ENCODE peak calls at places on chromosomes 12 and 14, in four cellular contexts. T is OCI-LY7; R is CD8-positive, alpha-beta memory T cell; Q is neural progenitor cell. E is an unnamed sample.

GRCh38 chr14:91405241-91405721 is 12.3 kb downstream of the CCDC88C start:
- DNase-seq in Q (no peak), T (no peak), R (peak), E (no peak)

GRCh38 chr12:100268835-100269564 is 2.0 kb downstream of the SCYL2 start:
- DNase-seq in R (no peak), T (no peak), Q (no peak), E (no peak)

GRCh38 chr12:39329015-39329414 is 113.9 kb downstream of the KIF21A start:
- DNase-seq in R (no peak), T (no peak), Q (no peak), E (no peak)

GRCh38 chr12:43099691-43100163 is 452.3 kb downstream of the ADAMTS20 start:
- DNase-seq in Q (no peak), R (no peak), T (no peak), E (no peak)

GRCh38 chr12:113232787-113233585 is 11.7 kb downstream of the TPCN1 start:
- DNase-seq in R (peak), Q (peak), T (peak), E (peak)

GRCh38 chr12:106090586-106091411 is 48.0 kb downstream of the NUAK1 start:
- DNase-seq in R (no peak), T (no peak), Q (no peak), E (no peak)

GRCh38 chr12:53820503-53820902 is 68.7 kb upstream of the CISTR start:
- DNase-seq in Q (no peak), R (no peak), T (no peak), E (no peak)

GRCh38 chr14:77098470-77099353 is 654 bp downstream of the CIPC start:
- DNase-seq in R (peak), T (peak), Q (peak), E (peak)

GRCh38 chr12:28974166-28974565 is 174.9 kb upstream of the FAR2 start:
- DNase-seq in Q (no peak), T (no peak), R (no peak), E (no peak)

GRCh38 chr14:100155049-100155621 is 4.3 kb downstream of the DEGS2 start:
- DNase-seq in R (no peak), T (peak), Q (peak), E (no peak)

GRCh38 chr12:56775638-56776037 is 12.5 kb downstream of the HSD17B6 start:
- DNase-seq in T (peak), R (no peak), Q (no peak), E (no peak)

GRCh38 chr12:46383654-46384450 is 11.3 kb upstream of the SLC38A2 start:
- DNase-seq in T (peak), Q (no peak), R (peak), E (peak)

GRCh38 chr14:98953544-98954346 is 318.3 kb downstream of the BCL11B start:
- DNase-seq in T (no peak), Q (no peak), R (no peak), E (no peak)

GRCh38 chr12:130787445-130788410 is 51.3 kb downstream of the STX2 start:
- DNase-seq in T (no peak), Q (peak), R (no peak), E (no peak)

GRCh38 chr12:7868391-7868790 is 4.3 kb downstream of the SLC2A14 start:
- DNase-seq in Q (no peak), T (no peak), R (no peak), E (no peak)

GRCh38 chr14:51327376-51327775 is 87.3 kb downstream of the TMX1 start:
- DNase-seq in T (no peak), R (no peak), Q (no peak), E (no peak)

GRCh38 chr14:21231020-21231652 is 38.1 kb downstream of the HNRNPC start:
- DNase-seq in R (peak), Q (no peak), T (no peak), E (no peak)

GRCh38 chr14:93975791-93976476 is 436 bp downstream of the ASB2 start:
- DNase-seq in T (peak), R (no peak), Q (no peak), E (no peak)

GRCh38 chr12:108099778-108100177 is 29.3 kb upstream of the WSCD2 start:
- DNase-seq in T (no peak), R (no peak), Q (no peak), E (no peak)

GRCh38 chr12:104370989-104371870 is 67.7 kb downstream of the EID3 start:
- DNase-seq in Q (peak), R (no peak), T (no peak), E (no peak)

GRCh38 chr12:64840949-64841717 is 16.7 kb downstream of the TBC1D30 start:
- DNase-seq in T (no peak), R (no peak), Q (no peak), E (no peak)

GRCh38 chr12:114729731-114730130 is 45.8 kb upstream of the TBX3 start:
- DNase-seq in T (no peak), R (no peak), Q (no peak), E (no peak)

GRCh38 chr12:131123817-131124216 is 170.1 kb downstream of the ADGRD1 start:
- DNase-seq in T (no peak), Q (no peak), R (no peak), E (no peak)

GRCh38 chr12:53674977-53675700 is 744 bp downstream of the ATP5MC2 start:
- DNase-seq in T (peak), R (no peak), Q (peak), E (no peak)

GRCh38 chr14:93067088-93067487 is 48.6 kb downstream of the ITPK1 start:
- DNase-seq in Q (no peak), R (no peak), T (no peak), E (no peak)

GRCh38 chr12:27673285-27673684 is 23.0 kb upstream of the REP15 start:
- DNase-seq in Q (no peak), R (no peak), T (no peak), E (no peak)

GRCh38 chr14:98249476-98249875 is 1022.5 kb downstream of the BCL11B start:
- DNase-seq in T (no peak), R (no peak), Q (no peak), E (no peak)

GRCh38 chr12:49866859-49867579 is 24.1 kb upstream of the BCDIN3D start:
- DNase-seq in R (peak), Q (peak), T (peak), E (peak)

GRCh38 chr14:89775161-89775560 is 179.4 kb downstream of the EFCAB11 start:
- DNase-seq in R (no peak), T (no peak), Q (no peak), E (no peak)

GRCh38 chr12:4763549-4763948 is 43.3 kb downstream of the GALNT8 start:
- DNase-seq in Q (peak), R (no peak), T (no peak), E (no peak)

GRCh38 chr14:105897725-105898113 is 371.3 kb downstream of the TMEM121 start:
- DNase-seq in R (peak), T (no peak), Q (no peak), E (no peak)

GRCh38 chr14:69387311-69387710 is 10.8 kb downstream of the ERH start:
- DNase-seq in Q (no peak), R (no peak), T (no peak), E (no peak)

GRCh38 chr12:129911437-129912049 is 7.7 kb upstream of the TMEM132D start:
- DNase-seq in T (peak), R (no peak), Q (peak), E (peak)

GRCh38 chr12:91103101-91103500 is 8.2 kb downstream of the LUM start:
- DNase-seq in Q (no peak), R (no peak), T (no peak), E (no peak)

GRCh38 chr12:39764944-39765560 is 145.4 kb upstream of the ABCD2 start:
- DNase-seq in T (peak), R (no peak), Q (peak), E (no peak)

GRCh38 chr14:89283327-89284060 is 133.5 kb downstream of the FOXN3 start:
- DNase-seq in R (no peak), Q (no peak), T (no peak), E (no peak)

GRCh38 chr14:104885973-104886689 is 21.1 kb downstream of the CEP170B start:
- DNase-seq in T (no peak), Q (no peak), R (peak), E (peak)
- H3K27ac ChIP-seq in T (no peak), Q (no peak), R (no peak), E (no peak)

GRCh38 chr12:125683748-125684381 is 618.6 kb downstream of the AACS start:
- DNase-seq in T (peak), Q (peak), R (no peak), E (peak)
- H3K4me3 ChIP-seq in T (no peak), Q (no peak), R (no peak), E (no peak)

DNA sequence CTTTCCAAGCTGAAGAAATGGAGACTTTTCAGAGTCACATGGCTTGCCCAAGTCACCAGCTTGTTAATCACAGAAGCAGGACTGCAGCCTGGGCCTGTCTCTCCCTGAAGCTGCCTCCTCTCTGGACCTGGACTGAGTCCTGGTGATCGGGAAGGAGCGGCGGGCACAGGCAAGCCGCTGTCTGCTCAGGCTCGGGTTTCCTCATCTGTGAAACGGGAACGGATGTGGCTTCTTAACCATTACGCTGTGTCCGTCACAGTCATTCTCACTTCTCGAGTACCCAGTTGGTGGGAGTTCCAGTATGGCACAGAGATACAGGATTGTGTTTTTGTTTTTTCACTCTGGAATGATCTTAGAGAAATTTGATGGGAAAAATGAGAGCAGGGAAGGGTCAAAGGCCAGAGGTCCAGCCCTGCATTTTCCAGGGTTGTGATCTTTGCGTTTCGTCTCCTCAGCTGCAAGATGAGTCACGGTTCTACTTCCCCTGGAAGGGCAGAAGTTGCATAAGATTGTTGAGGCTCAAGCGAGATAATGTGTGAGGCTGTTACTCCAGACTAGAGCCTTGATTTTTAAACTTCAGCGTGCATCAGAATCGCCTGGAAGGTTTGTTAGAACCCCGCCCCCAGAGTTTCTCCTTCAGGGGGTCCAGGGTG is 7.6 kb upstream of the LRTM2 start:
- DNase-seq in R (no peak), T (no peak), Q (no peak), E (peak)
- H3K27ac ChIP-seq in R (no peak), T (no peak), Q (no peak), E (peak)

DNA sequence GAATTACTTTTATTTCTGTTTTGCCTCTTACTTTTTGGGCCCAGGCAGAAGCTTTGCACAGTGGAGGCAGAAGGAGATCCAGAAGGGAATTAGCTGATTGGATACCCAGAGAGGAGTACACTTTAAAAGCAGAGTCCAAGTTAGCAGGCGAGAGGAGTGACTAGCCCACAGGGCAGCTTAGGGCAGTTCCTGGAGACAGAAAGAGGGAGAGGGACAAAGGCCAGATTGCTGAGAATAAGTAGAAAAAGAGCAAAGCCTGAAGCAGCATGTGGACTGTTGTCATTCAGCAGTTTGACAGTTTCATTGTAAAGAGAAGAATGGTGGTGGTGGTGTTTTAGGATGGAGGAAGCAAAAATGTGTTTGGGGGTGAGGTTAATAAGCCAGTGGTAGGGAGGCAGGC is 95.1 kb downstream of the PELI2 start:
- DNase-seq in R (no peak), T (no peak), Q (peak), E (no peak)
- H3K4me3 ChIP-seq in R (no peak), T (no peak), Q (no peak), E (no peak)

GRCh38 chr12:6333566-6333965 is 8.3 kb downstream of the TNFRSF1A start:
- DNase-seq in R (peak), T (no peak), Q (no peak), E (no peak)

GRCh38 chr12:6334359-6334758 is 7.5 kb downstream of the TNFRSF1A start:
- DNase-seq in T (no peak), R (no peak), Q (no peak), E (no peak)

GRCh38 chr12:6330999-6331714 is 10.7 kb downstream of the TNFRSF1A start:
- DNase-seq in R (no peak), T (no peak), Q (no peak), E (no peak)

GRCh38 chr12:6332459-6332858 is 9.4 kb downstream of the TNFRSF1A start:
- DNase-seq in T (no peak), R (no peak), Q (no peak), E (no peak)

DNA sequence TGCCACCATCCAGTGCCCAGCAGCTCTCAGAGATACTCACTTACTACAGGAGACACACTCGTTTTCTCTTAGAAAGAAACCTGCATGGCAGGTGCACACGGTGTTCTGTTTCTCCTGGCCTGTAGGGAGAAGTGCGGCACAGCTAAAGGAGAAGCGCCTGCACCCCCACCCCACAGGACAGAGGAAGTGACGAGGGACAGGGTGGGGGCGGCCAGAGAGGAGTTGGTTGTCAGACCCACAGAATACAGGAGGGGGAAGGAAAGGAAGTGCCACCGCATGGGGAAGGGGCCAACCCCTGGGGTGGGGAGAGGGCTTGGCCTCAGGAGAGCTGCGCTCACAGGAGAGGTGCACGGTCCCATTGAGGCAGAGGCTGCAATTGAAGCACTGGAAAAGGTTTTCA is 8.8 kb downstream of the TNFRSF1A start:
- DNase-seq in T (no peak), R (peak), Q (no peak), E (peak)
- H3K27ac ChIP-seq in T (no peak), R (peak), Q (no peak), E (peak)

GRCh38 chr12:92136883-92137582 is 8.6 kb downstream of the BTG1 start:
- DNase-seq in R (no peak), Q (peak), T (peak), E (no peak)

GRCh38 chr12:92133795-92134637 is 11.6 kb downstream of the BTG1 start:
- DNase-seq in Q (no peak), R (no peak), T (no peak), E (no peak)

GRCh38 chr12:92133166-92133565 is 12.5 kb downstream of the BTG1 start:
- DNase-seq in R (no peak), Q (no peak), T (no peak), E (no peak)

GRCh38 chr12:92136021-92136735 is 9.5 kb downstream of the BTG1 start:
- DNase-seq in R (no peak), Q (no peak), T (no peak), E (no peak)

DNA sequence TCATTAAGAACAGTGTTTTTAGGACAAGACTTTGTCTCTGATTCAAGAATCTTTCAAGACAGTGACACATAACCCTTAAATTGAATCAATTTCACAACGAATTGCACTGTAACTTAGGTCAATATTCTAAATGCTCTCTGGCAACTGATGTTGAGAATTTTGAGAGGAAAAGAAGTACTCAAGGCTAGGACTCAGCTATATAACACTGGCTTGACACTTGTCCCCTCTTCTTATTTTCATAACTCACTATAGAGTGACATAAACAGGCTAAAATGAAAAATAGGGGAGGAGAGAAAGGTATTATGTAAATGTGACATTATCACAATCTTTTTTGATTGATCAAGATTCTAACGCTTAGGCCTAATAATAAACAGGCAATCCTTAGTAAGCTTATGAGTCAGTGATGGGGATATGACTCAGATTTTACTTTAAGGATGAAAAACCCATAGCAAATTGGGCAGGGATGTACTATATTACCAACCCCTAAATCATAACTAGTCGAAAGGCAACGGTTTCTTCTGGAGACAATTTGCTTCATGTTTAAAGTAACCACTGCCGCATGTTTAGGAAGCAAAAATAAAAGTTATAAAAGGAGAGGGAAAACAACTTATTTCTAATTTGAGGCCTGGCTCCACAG is 10.9 kb downstream of the BTG1 start:
- DNase-seq in R (no peak), Q (no peak), T (no peak), E (no peak)
- H3K4me3 ChIP-seq in R (peak), Q (no peak), T (peak), E (peak)

DNA sequence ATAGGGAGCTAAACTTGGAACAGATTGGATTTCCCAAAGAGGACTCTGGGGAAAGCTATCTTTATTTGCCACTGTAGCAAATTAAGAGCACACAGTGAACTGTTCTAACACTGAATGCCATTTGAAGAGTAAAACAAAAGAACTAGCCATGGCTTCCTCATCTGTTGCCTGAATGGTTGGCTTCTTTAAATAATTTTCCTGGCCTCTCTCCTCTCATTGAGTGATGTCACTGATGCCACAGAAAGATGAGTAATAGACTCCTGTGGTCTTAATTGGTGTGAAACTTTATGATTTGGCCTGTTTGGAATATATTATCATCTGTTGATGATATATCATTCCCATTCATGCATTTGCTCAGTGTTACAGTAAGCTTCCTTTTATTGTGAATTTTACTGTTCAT is 42.5 kb downstream of the WDR20 start:
- DNase-seq in T (no peak), Q (no peak), R (no peak), E (no peak)
- H3K27ac ChIP-seq in T (no peak), Q (no peak), R (no peak), E (no peak)

E was measured in lower lobe of right lung.